ENCODE peak calls at places on chromosomes 4 and X, in six cellular contexts. T is body of pancreas, M is sigmoid colon, W is IMR-90, P is AG04450, U is GM10248. J is an unnamed sample.

GRCh38 chrX:44344687-44345086 is 1.2 kb upstream of the EFHC2 start:
- DNase-seq in T (no peak), M (no peak), W (no peak), P (no peak), U (no peak), J (no peak)

GRCh38 chr4:87262886-87263285 is 42.5 kb upstream of the KLHL8 start:
- DNase-seq in T (no peak), M (no peak), W (no peak), P (no peak), U (no peak), J (no peak)

GRCh38 chr4:71772592-71772991 is 11.3 kb downstream of the GC start:
- DNase-seq in T (no peak), M (no peak), W (no peak), P (no peak), U (no peak), J (no peak)

GRCh38 chrX:119692241-119693031 is 532 bp downstream of the SEPTIN6 start:
- DNase-seq in T (no peak), M (peak), W (peak), P (no peak), U (peak), J (peak)

GRCh38 chr4:6024450-6024960 is 6.3 kb upstream of the C4orf50 start:
- DNase-seq in T (no peak), M (no peak), W (no peak), P (no peak), U (no peak), J (no peak)

GRCh38 chr4:80097395-80098177 is 24.6 kb upstream of the ANTXR2 start:
- DNase-seq in T (no peak), M (peak), W (peak), P (peak), U (no peak), J (peak)

GRCh38 chr4:114599231-114600065 is 841 bp downstream of the UGT8 start:
- DNase-seq in T (peak), M (no peak), W (no peak), P (no peak), U (peak), J (peak)

GRCh38 chr4:145536044-145536443 is 54.4 kb downstream of the SMAD1 start:
- DNase-seq in T (no peak), M (no peak), W (no peak), P (no peak), U (no peak), J (no peak)

GRCh38 chr4:7691992-7692391 is 247.7 kb downstream of the AFAP1 start:
- DNase-seq in T (peak), M (no peak), W (peak), P (no peak), U (no peak), J (peak)

GRCh38 chr4:110484767-110485166 is 8.8 kb downstream of the ENPEP start:
- DNase-seq in T (no peak), M (no peak), W (peak), P (peak), U (no peak), J (peak)

GRCh38 chrX:103573205-103573604 is 12.1 kb upstream of the TCEAL4 start:
- DNase-seq in T (no peak), M (no peak), W (no peak), P (no peak), U (no peak), J (no peak)

GRCh38 chrX:54923376-54923775 is 2.8 kb downstream of the TRO start:
- DNase-seq in T (no peak), M (no peak), W (no peak), P (no peak), U (no peak), J (no peak)

GRCh38 chrX:54926978-54927377 is 6.4 kb downstream of the TRO start:
- DNase-seq in T (no peak), M (no peak), W (no peak), P (no peak), U (no peak), J (no peak)

GRCh38 chrX:54921427-54922021 is 900 bp downstream of the TRO start:
- DNase-seq in T (peak), M (peak), W (peak), P (peak), U (peak), J (peak)

GRCh38 chrX:54920610-54921426 is at the start of gene TRO:
- DNase-seq in T (no peak), M (no peak), W (peak), P (no peak), U (no peak), J (no peak)

DNA sequence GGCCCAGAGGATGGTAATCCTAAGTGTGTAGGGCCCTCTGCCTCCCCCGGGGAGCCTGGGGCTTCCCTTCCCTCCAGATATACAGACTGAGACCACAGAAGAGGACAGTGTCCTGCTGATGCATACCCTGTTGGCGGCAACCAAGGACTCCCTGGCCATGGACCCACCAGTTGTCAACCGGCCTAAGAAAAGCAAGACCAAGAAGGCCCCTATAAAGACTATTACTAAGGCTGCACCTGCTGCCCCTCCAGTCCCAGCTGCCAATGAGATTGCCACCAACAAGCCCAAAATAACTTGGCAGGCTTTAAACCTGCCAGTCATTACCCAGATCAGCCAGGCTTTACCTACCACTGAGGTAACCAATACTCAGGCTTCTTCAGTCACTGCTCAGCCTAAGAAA is 1.9 kb downstream of the TRO start:
- DNase-seq in T (no peak), M (no peak), W (no peak), P (no peak), U (no peak), J (no peak)
- TF ChIP-seq CTCF in T (no peak), M (no peak), W (no peak), P (no peak), U (no peak), J (no peak)

GRCh38 chrX:81280148-81280547 is 78.2 kb downstream of the SH3BGRL start:
- DNase-seq in T (no peak), M (no peak), W (no peak), P (no peak), U (no peak), J (no peak)
- TF ChIP-seq CTCF in T (no peak), M (no peak), W (peak), P (peak), U (no peak), J (peak)

GRCh38 chrX:49627030-49627777 is 28.4 kb downstream of the GAGE1 start:
- DNase-seq in T (no peak), M (no peak), W (no peak), P (no peak), U (no peak), J (no peak)
- TF ChIP-seq CTCF in T (no peak), M (no peak), W (no peak), P (no peak), U (peak), J (no peak)

GRCh38 chr4:78299565-78299972 is 242.4 kb downstream of the FRAS1 start:
- DNase-seq in T (peak), M (no peak), W (peak), P (no peak), U (no peak), J (peak)
- TF ChIP-seq CTCF in T (no peak), M (no peak), W (no peak), P (no peak), U (no peak), J (no peak)

DNA sequence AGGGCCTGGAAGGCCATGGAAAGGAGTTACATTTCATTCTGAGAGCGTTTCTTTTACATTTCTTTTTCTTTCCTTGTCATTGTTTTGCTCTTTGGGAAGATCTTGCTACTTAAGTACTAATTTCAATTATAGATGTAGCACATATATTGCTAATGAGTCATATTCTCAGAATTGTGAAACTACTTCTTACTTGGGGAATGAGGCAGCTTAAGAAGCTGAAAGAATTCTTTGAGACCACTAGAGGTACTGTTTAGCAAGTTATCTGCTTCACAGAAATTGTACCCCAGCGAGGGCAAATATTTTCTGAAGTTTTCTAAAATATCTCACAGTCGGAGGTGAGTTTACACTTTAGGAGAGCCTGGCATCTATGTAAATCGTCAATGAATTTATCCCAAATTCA is 100.6 kb downstream of the AFF2 start:
- DNase-seq in T (no peak), M (no peak), W (no peak), P (no peak), U (no peak), J (peak)
- TF ChIP-seq CTCF in T (no peak), M (no peak), W (no peak), P (no peak), U (no peak), J (no peak)

DNA sequence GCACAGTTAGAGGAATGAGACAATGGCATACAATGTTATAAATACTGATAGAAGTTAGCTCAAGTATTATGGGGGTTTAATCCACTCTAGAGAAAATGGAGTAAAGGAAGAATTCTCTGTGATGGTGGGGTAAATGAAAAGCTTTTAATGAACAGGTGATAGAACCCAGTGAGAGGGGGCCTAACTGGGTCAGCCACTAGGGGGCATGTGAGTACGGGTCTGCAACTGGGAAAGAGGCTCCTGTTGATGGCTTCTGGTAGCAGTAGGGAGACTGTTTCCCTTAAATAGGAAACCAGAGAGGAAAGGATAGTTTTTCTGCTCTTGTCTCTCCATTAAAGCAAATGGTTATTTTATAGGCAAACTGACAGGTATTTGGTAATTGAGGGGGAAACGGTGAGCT is 132.8 kb upstream of the GPR101 start:
- DNase-seq in T (peak), M (no peak), W (no peak), P (no peak), U (no peak), J (no peak)
- TF ChIP-seq CTCF in T (peak), M (no peak), W (no peak), P (no peak), U (peak), J (peak)

GRCh38 chr4:75995727-75996126 is 5.0 kb upstream of the SDAD1 start:
- DNase-seq in T (no peak), M (no peak), W (peak), P (no peak), U (peak), J (peak)
- TF ChIP-seq CTCF in T (peak), M (peak), W (peak), P (peak), U (peak), J (peak)

DNA sequence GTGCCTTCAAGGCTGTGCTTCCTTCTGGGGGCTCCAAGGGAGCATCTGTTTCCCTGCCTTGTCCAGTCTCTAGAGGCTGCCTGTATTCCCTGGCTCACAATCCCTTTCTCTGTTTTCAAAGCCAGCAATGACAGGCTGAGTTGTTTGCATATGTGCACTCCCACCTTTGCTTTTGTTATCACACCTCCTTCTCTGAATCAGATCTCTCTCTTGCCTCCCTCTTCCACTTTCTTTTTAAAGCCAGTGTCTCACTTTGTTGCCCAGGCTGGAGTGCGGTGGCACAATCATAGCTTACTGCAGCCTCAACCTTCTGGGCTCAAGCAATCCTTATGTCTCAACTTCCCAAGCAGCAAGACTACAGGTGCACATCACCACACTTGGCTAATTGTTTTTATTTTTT is 37.1 kb upstream of the LEF1 start:
- DNase-seq in T (no peak), M (no peak), W (no peak), P (no peak), U (no peak), J (no peak)
- TF ChIP-seq CTCF in T (no peak), M (no peak), W (no peak), P (no peak), U (no peak), J (no peak)

DNA sequence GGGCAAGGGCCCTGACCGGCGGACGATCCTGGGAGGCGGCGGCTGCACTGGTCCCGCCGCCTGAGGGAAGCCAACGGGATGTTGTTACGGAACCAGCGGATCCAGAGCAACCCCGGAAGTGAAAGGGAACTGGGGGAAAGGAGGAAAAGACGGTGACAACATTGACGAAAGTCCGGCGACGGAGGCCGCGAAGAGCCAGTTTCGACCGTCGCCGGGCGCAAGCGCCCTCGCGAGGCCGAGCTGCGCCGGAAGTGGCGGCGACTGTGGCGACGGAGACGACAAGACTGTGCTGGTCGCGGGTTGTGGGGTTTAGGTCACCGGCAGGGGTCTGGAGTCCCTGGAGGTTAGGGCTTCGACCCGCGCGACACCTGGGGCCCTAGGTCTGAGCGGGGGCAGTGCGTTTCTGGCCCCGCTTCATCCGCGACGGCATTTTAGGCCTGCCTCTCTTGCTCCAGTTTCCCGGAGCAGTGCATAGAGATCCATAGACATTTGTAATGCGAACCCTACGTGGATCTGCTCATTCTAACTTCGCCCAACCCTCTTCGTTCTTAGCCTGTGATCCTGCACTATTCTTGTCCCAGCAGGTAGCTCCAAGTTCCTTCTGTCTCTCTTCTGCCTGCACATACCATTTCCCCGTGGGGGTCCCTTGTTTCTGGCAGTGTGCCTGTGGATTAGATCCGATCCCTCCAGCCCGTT is at the start of gene BOD1L1:
- DNase-seq in T (peak), M (peak), W (peak), P (peak), U (peak), J (peak)
- TF ChIP-seq CTCF in T (no peak), M (no peak), W (peak), P (peak), U (peak), J (peak)

GRCh38 chr4:92045718-92046117 is 258.0 kb upstream of the GRID2 start:
- DNase-seq in T (no peak), M (no peak), W (no peak), P (no peak), U (no peak), J (no peak)

GRCh38 chr4:92050875-92051274 is 252.9 kb upstream of the GRID2 start:
- DNase-seq in T (no peak), M (no peak), W (no peak), P (no peak), U (no peak), J (no peak)

GRCh38 chr4:92047209-92047877 is 256.4 kb upstream of the GRID2 start:
- DNase-seq in T (no peak), M (no peak), W (peak), P (no peak), U (no peak), J (peak)
- TF ChIP-seq CTCF in T (no peak), M (no peak), W (peak), P (no peak), U (no peak), J (no peak)

J was measured in fibroblast of villous mesenchyme.